ENCODE peak calls at places on chromosomes 3 and 15, in nine cellular contexts. One of them, this sample, is unnamed. For H3K4me1, the result is how much of the 10 kb centered on the place peaks cover.

GRCh38 chr3:119497824-119498187 is 541 bp upstream of the TIMMDC1 start:
- DNase-seq in HCT116: no peak
- DNase-seq in right lobe of liver: no peak
- DNase-seq in transverse colon: peak
- DNase-seq in sigmoid colon: no peak
- DNase-seq in K562: peak
- DNase-seq in uterus: no peak
- DNase-seq in A549: peak
- DNase-seq in body of pancreas: peak
- DNase-seq in this sample: peak

GRCh38 chr3:52841981-52842340 is 7.1 kb upstream of the MUSTN1 start:
- DNase-seq in HCT116: no peak
- DNase-seq in right lobe of liver: no peak
- DNase-seq in transverse colon: no peak
- DNase-seq in sigmoid colon: no peak
- DNase-seq in K562: no peak
- DNase-seq in uterus: no peak
- DNase-seq in A549: no peak
- DNase-seq in body of pancreas: no peak
- DNase-seq in this sample: no peak

GRCh38 chr3:146314871-146315270 is 64.0 kb upstream of the PLSCR4 start:
- DNase-seq in HCT116: no peak
- DNase-seq in right lobe of liver: no peak
- DNase-seq in transverse colon: no peak
- DNase-seq in sigmoid colon: no peak
- DNase-seq in K562: no peak
- DNase-seq in uterus: no peak
- DNase-seq in A549: no peak
- DNase-seq in body of pancreas: no peak
- DNase-seq in this sample: no peak

GRCh38 chr15:69540622-69541021 is 88.0 kb downstream of the RPLP1 start:
- DNase-seq in HCT116: no peak
- DNase-seq in right lobe of liver: no peak
- DNase-seq in transverse colon: no peak
- DNase-seq in sigmoid colon: no peak
- DNase-seq in K562: no peak
- DNase-seq in uterus: no peak
- DNase-seq in A549: no peak
- DNase-seq in body of pancreas: no peak
- DNase-seq in this sample: peak

GRCh38 chr3:157392104-157392503 is 44.5 kb upstream of the PTX3 start:
- DNase-seq in HCT116: no peak
- DNase-seq in right lobe of liver: no peak
- DNase-seq in transverse colon: no peak
- DNase-seq in sigmoid colon: no peak
- DNase-seq in K562: no peak
- DNase-seq in uterus: no peak
- DNase-seq in A549: no peak
- DNase-seq in body of pancreas: no peak
- DNase-seq in this sample: no peak

GRCh38 chr15:57580866-57581265 is 10.8 kb upstream of the MYZAP start:
- DNase-seq in HCT116: no peak
- DNase-seq in right lobe of liver: no peak
- DNase-seq in transverse colon: peak
- DNase-seq in sigmoid colon: no peak
- DNase-seq in K562: no peak
- DNase-seq in uterus: no peak
- DNase-seq in A549: no peak
- DNase-seq in body of pancreas: peak
- DNase-seq in this sample: no peak

GRCh38 chr3:96931491-96931890 is 117.1 kb downstream of the EPHA6 start:
- DNase-seq in HCT116: no peak
- DNase-seq in right lobe of liver: no peak
- DNase-seq in transverse colon: no peak
- DNase-seq in sigmoid colon: no peak
- DNase-seq in K562: no peak
- DNase-seq in uterus: no peak
- DNase-seq in A549: no peak
- DNase-seq in body of pancreas: no peak
- DNase-seq in this sample: no peak

GRCh38 chr15:69599271-69599670 is 146.7 kb downstream of the RPLP1 start:
- DNase-seq in HCT116: no peak
- DNase-seq in right lobe of liver: no peak
- DNase-seq in transverse colon: no peak
- DNase-seq in sigmoid colon: no peak
- DNase-seq in K562: no peak
- DNase-seq in uterus: no peak
- DNase-seq in A549: no peak
- DNase-seq in body of pancreas: no peak
- DNase-seq in this sample: no peak

GRCh38 chr3:121545049-121545563 is 682 bp downstream of the POLQ start:
- DNase-seq in HCT116: no peak
- DNase-seq in right lobe of liver: no peak
- DNase-seq in transverse colon: no peak
- DNase-seq in sigmoid colon: no peak
- DNase-seq in K562: peak
- DNase-seq in uterus: no peak
- DNase-seq in A549: peak
- DNase-seq in body of pancreas: no peak
- DNase-seq in this sample: no peak

GRCh38 chr15:31032959-31033358 is 41.5 kb upstream of the MTMR10 start:
- DNase-seq in HCT116: no peak
- DNase-seq in right lobe of liver: no peak
- DNase-seq in transverse colon: no peak
- DNase-seq in sigmoid colon: no peak
- DNase-seq in K562: no peak
- DNase-seq in uterus: no peak
- DNase-seq in A549: no peak
- DNase-seq in body of pancreas: no peak
- DNase-seq in this sample: no peak

GRCh38 chr3:123941150-123941941 is 19.7 kb downstream of the CCDC14 start:
- DNase-seq in HCT116: no peak
- DNase-seq in right lobe of liver: no peak
- DNase-seq in transverse colon: no peak
- DNase-seq in sigmoid colon: no peak
- DNase-seq in K562: no peak
- DNase-seq in uterus: no peak
- DNase-seq in A549: no peak
- DNase-seq in body of pancreas: no peak
- DNase-seq in this sample: no peak

GRCh38 chr3:11331101-11331500 is 58.9 kb downstream of the ATG7 start:
- DNase-seq in HCT116: no peak
- DNase-seq in right lobe of liver: no peak
- DNase-seq in transverse colon: no peak
- DNase-seq in sigmoid colon: no peak
- DNase-seq in K562: no peak
- DNase-seq in uterus: no peak
- DNase-seq in A549: no peak
- DNase-seq in body of pancreas: no peak
- DNase-seq in this sample: no peak

GRCh38 chr3:65004316-65004715 is 316.5 kb upstream of the ADAMTS9 start:
- DNase-seq in HCT116: no peak
- DNase-seq in right lobe of liver: no peak
- DNase-seq in transverse colon: no peak
- DNase-seq in sigmoid colon: no peak
- DNase-seq in K562: no peak
- DNase-seq in uterus: no peak
- DNase-seq in A549: no peak
- DNase-seq in body of pancreas: no peak
- DNase-seq in this sample: no peak

GRCh38 chr3:104323226-104323625 is 1043.5 kb upstream of the ALCAM start:
- DNase-seq in HCT116: no peak
- DNase-seq in right lobe of liver: no peak
- DNase-seq in transverse colon: no peak
- DNase-seq in sigmoid colon: no peak
- DNase-seq in K562: no peak
- DNase-seq in uterus: no peak
- DNase-seq in A549: no peak
- DNase-seq in body of pancreas: no peak
- DNase-seq in this sample: no peak

GRCh38 chr15:77342767-77343166 is 77.1 kb downstream of the PEAK1 start:
- DNase-seq in HCT116: no peak
- DNase-seq in right lobe of liver: no peak
- DNase-seq in transverse colon: no peak
- DNase-seq in sigmoid colon: no peak
- DNase-seq in K562: no peak
- DNase-seq in uterus: no peak
- DNase-seq in A549: no peak
- DNase-seq in body of pancreas: no peak
- DNase-seq in this sample: no peak

GRCh38 chr15:59644757-59645156 is 12.6 kb downstream of the GTF2A2 start:
- DNase-seq in HCT116: no peak
- DNase-seq in right lobe of liver: no peak
- DNase-seq in transverse colon: no peak
- DNase-seq in sigmoid colon: no peak
- DNase-seq in K562: no peak
- DNase-seq in uterus: no peak
- DNase-seq in A549: no peak
- DNase-seq in body of pancreas: no peak
- DNase-seq in this sample: no peak

GRCh38 chr15:39704684-39705083 is 78.0 kb downstream of the FSIP1 start:
- DNase-seq in HCT116: no peak
- DNase-seq in right lobe of liver: no peak
- DNase-seq in transverse colon: no peak
- DNase-seq in sigmoid colon: no peak
- DNase-seq in K562: peak
- DNase-seq in uterus: no peak
- DNase-seq in A549: no peak
- DNase-seq in body of pancreas: no peak
- DNase-seq in this sample: no peak
- TF ChIP-seq POLR2A in HCT116: no peak
- TF ChIP-seq POLR2A in right lobe of liver: no peak
- TF ChIP-seq POLR2A in transverse colon: no peak
- TF ChIP-seq POLR2A in sigmoid colon: no peak
- TF ChIP-seq POLR2A in K562: no peak
- TF ChIP-seq POLR2A in uterus: no peak
- TF ChIP-seq POLR2A in A549: no peak
- TF ChIP-seq POLR2A in body of pancreas: no peak
- TF ChIP-seq POLR2A in this sample: no peak

GRCh38 chr15:64841258-64842098 is at the start of gene PLEKHO2:
- DNase-seq in HCT116: peak
- DNase-seq in right lobe of liver: peak
- DNase-seq in transverse colon: peak
- DNase-seq in sigmoid colon: peak
- DNase-seq in K562: peak
- DNase-seq in uterus: peak
- DNase-seq in A549: peak
- DNase-seq in body of pancreas: peak
- DNase-seq in this sample: peak
- TF ChIP-seq CTCF in HCT116: no peak
- TF ChIP-seq CTCF in right lobe of liver: no peak
- TF ChIP-seq CTCF in transverse colon: no peak
- TF ChIP-seq CTCF in sigmoid colon: no peak
- TF ChIP-seq CTCF in K562: peak
- TF ChIP-seq CTCF in uterus: peak
- TF ChIP-seq CTCF in A549: no peak
- TF ChIP-seq CTCF in body of pancreas: peak
- TF ChIP-seq CTCF in this sample: no peak

DNA sequence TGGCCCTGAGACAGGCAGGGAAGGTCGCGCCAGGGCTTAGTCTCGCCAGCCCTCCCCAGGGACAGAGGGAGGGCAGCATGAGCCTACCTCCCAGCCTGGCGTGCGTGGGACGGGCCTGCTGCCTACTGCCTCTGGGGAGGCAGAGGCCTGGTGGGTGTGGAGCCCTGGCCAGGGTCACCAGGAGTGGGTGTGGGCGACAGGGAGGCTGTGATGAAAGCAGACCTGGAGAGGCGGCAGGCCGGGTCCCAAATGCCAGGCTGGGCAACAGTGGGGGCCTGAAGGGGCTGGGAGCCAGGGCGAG is 33.1 kb downstream of the PLXNA1 start:
- DNase-seq in HCT116: no peak
- DNase-seq in right lobe of liver: no peak
- DNase-seq in transverse colon: no peak
- DNase-seq in sigmoid colon: no peak
- DNase-seq in K562: no peak
- DNase-seq in uterus: no peak
- DNase-seq in A549: no peak
- DNase-seq in body of pancreas: no peak
- DNase-seq in this sample: no peak
- H3K4me1 ChIP-seq in HCT116: under half
- H3K4me1 ChIP-seq in right lobe of liver: under half
- H3K4me1 ChIP-seq in transverse colon: under half
- H3K4me1 ChIP-seq in sigmoid colon: under half
- H3K4me1 ChIP-seq in K562: under half
- H3K4me1 ChIP-seq in uterus: under half
- H3K4me1 ChIP-seq in A549: under half
- H3K4me1 ChIP-seq in body of pancreas: under half
- H3K4me1 ChIP-seq in this sample: under half

DNA sequence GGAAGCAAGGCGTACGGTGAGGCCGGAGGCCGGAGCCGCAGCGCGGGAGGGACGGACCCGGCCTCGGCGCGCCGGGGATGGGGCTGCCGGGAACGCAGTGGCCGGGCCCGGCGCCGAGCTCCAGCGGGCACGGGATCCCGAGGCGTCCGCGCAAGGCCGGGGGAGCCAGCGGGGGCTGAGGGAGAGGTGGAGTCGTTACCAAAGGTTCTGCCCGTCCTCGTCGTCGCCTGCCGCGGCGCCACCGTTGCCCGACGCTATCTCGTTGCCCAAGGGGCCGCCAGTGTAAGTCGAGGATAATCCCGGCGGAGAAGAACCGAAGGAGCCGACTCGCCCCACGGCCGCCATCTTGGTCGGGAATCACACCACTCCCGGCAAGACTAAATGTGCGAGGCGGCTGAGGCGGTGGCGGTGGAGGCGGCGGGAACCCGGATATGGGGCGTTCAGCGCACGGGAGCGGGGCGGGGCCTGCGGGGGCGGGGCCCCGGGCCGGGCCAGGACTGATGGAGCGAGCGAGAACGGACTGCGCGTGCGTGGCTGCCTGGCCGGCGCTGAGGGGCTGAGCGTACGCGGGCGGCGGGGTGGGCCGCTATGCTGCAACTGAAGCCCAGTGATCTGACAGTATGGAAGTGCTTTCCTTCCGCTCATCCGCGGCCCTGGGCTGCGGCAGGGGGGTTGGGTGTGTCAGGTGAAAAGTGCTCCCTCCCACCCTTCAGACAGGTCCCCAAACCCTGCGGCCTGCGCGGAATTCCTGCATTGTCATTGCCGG is at the start of gene DYNC1LI1:
- DNase-seq in HCT116: peak
- DNase-seq in right lobe of liver: peak
- DNase-seq in transverse colon: peak
- DNase-seq in sigmoid colon: peak
- DNase-seq in K562: peak
- DNase-seq in uterus: peak
- DNase-seq in A549: peak
- DNase-seq in body of pancreas: peak
- DNase-seq in this sample: peak
- TF ChIP-seq POLR2A in HCT116: peak
- TF ChIP-seq POLR2A in right lobe of liver: peak
- TF ChIP-seq POLR2A in transverse colon: peak
- TF ChIP-seq POLR2A in sigmoid colon: peak
- TF ChIP-seq POLR2A in K562: peak
- TF ChIP-seq POLR2A in uterus: peak
- TF ChIP-seq POLR2A in A549: peak
- TF ChIP-seq POLR2A in body of pancreas: peak
- TF ChIP-seq POLR2A in this sample: peak

DNA sequence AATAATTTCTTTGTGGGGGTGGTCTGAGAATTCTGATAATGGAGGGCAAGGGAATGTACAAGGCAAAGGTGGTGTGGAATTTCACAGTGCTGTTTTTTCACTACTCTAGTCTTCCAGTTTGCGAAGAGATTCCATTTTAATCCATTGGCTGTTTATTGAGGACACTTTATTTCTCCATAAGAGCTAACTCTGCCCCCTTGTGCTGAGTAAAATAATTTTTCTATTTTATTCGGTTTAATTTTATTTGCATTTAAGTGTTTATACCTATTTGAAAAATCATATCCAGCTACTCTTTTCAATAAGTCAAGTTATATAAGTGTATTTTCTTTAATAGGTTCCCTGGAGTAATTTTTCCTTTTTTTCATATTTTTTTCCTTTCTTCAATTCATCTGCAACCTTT is 840.1 kb downstream of the TUSC7 start:
- DNase-seq in HCT116: no peak
- DNase-seq in right lobe of liver: no peak
- DNase-seq in transverse colon: no peak
- DNase-seq in sigmoid colon: no peak
- DNase-seq in K562: no peak
- DNase-seq in uterus: no peak
- DNase-seq in A549: no peak
- DNase-seq in body of pancreas: no peak
- DNase-seq in this sample: no peak
- TF ChIP-seq CTCF in HCT116: no peak
- TF ChIP-seq CTCF in right lobe of liver: no peak
- TF ChIP-seq CTCF in transverse colon: no peak
- TF ChIP-seq CTCF in sigmoid colon: no peak
- TF ChIP-seq CTCF in K562: no peak
- TF ChIP-seq CTCF in uterus: no peak
- TF ChIP-seq CTCF in A549: peak
- TF ChIP-seq CTCF in body of pancreas: no peak
- TF ChIP-seq CTCF in this sample: no peak

This sample was measured in gastrocnemius medialis.